ENCODE peak calls at places on chromosomes 5 and 9, in five cellular contexts. One of them, this sample, is unnamed.
A peak's percentile ranks its signal among the peaks of the same experiment; 100 is the strongest.

GRCh38 chr5:31585519-31586270 is 53.2 kb upstream of the PDZD2 start:
- DNase-seq in sigmoid colon: no peak
- DNase-seq in stimulated activated naive B cell treated with anti-CD40 and anti-IgM and Interleukin-4, amounts not matched to agents 10 μg/mL and 1 μg/mL and 100 μg/mL, for 72 hours: no peak
- DNase-seq in activated T-cell treated with anti-CD3 and anti-CD28 coated beads for 48 hours: no peak
- DNase-seq in HEK293T: no peak
- DNase-seq in this sample: no peak

GRCh38 chr9:83927591-83927990 is 6.4 kb upstream of the KIF27 start:
- DNase-seq in stimulated activated naive B cell treated with anti-CD40 and anti-IgM and Interleukin-4, amounts not matched to agents 10 μg/mL and 1 μg/mL and 100 μg/mL, for 72 hours: no peak
- DNase-seq in HEK293T: no peak
- DNase-seq in sigmoid colon: no peak
- DNase-seq in activated T-cell treated with anti-CD3 and anti-CD28 coated beads for 48 hours: no peak
- DNase-seq in this sample: no peak

GRCh38 chr9:134331186-134332025 is 5.2 kb downstream of the RXRA start:
- DNase-seq in HEK293T: no peak
- DNase-seq in activated T-cell treated with anti-CD3 and anti-CD28 coated beads for 48 hours: no peak
- DNase-seq in stimulated activated naive B cell treated with anti-CD40 and anti-IgM and Interleukin-4, amounts not matched to agents 10 μg/mL and 1 μg/mL and 100 μg/mL, for 72 hours: no peak
- DNase-seq in sigmoid colon: no peak
- DNase-seq in this sample: no peak

GRCh38 chr9:72133365-72134035 is 15.7 kb upstream of the GDA start:
- DNase-seq in sigmoid colon: no peak
- DNase-seq in activated T-cell treated with anti-CD3 and anti-CD28 coated beads for 48 hours: no peak
- DNase-seq in HEK293T: no peak
- DNase-seq in stimulated activated naive B cell treated with anti-CD40 and anti-IgM and Interleukin-4, amounts not matched to agents 10 μg/mL and 1 μg/mL and 100 μg/mL, for 72 hours: no peak
- DNase-seq in this sample: no peak

GRCh38 chr9:100999914-101000540 is 28.5 kb upstream of the PLPPR1 start:
- DNase-seq in stimulated activated naive B cell treated with anti-CD40 and anti-IgM and Interleukin-4, amounts not matched to agents 10 μg/mL and 1 μg/mL and 100 μg/mL, for 72 hours: no peak
- DNase-seq in activated T-cell treated with anti-CD3 and anti-CD28 coated beads for 48 hours: no peak
- DNase-seq in sigmoid colon: no peak
- DNase-seq in HEK293T: no peak
- DNase-seq in this sample: no peak

GRCh38 chr9:75615284-75615683 is 275.2 kb upstream of the PCSK5 start:
- DNase-seq in activated T-cell treated with anti-CD3 and anti-CD28 coated beads for 48 hours: no peak
- DNase-seq in sigmoid colon: no peak
- DNase-seq in HEK293T: no peak
- DNase-seq in stimulated activated naive B cell treated with anti-CD40 and anti-IgM and Interleukin-4, amounts not matched to agents 10 μg/mL and 1 μg/mL and 100 μg/mL, for 72 hours: no peak
- DNase-seq in this sample: peak; percentile 33

GRCh38 chr5:139669681-139670368 is 21.7 kb downstream of the CXXC5 start:
- DNase-seq in stimulated activated naive B cell treated with anti-CD40 and anti-IgM and Interleukin-4, amounts not matched to agents 10 μg/mL and 1 μg/mL and 100 μg/mL, for 72 hours: no peak
- DNase-seq in activated T-cell treated with anti-CD3 and anti-CD28 coated beads for 48 hours: peak; percentile 12
- DNase-seq in sigmoid colon: no peak
- DNase-seq in HEK293T: no peak
- DNase-seq in this sample: no peak

GRCh38 chr5:16489322-16489791 is 23.8 kb upstream of the ZNF622 start:
- DNase-seq in stimulated activated naive B cell treated with anti-CD40 and anti-IgM and Interleukin-4, amounts not matched to agents 10 μg/mL and 1 μg/mL and 100 μg/mL, for 72 hours: no peak
- DNase-seq in sigmoid colon: no peak
- DNase-seq in HEK293T: peak; percentile 27
- DNase-seq in activated T-cell treated with anti-CD3 and anti-CD28 coated beads for 48 hours: no peak
- DNase-seq in this sample: peak; percentile 48

GRCh38 chr9:126401107-126401506 is 74.5 kb downstream of the MVB12B start:
- DNase-seq in HEK293T: no peak
- DNase-seq in stimulated activated naive B cell treated with anti-CD40 and anti-IgM and Interleukin-4, amounts not matched to agents 10 μg/mL and 1 μg/mL and 100 μg/mL, for 72 hours: no peak
- DNase-seq in activated T-cell treated with anti-CD3 and anti-CD28 coated beads for 48 hours: no peak
- DNase-seq in sigmoid colon: no peak
- DNase-seq in this sample: no peak

GRCh38 chr9:125911861-125912260 is 164.7 kb downstream of the PBX3 start:
- DNase-seq in stimulated activated naive B cell treated with anti-CD40 and anti-IgM and Interleukin-4, amounts not matched to agents 10 μg/mL and 1 μg/mL and 100 μg/mL, for 72 hours: no peak
- DNase-seq in sigmoid colon: no peak
- DNase-seq in activated T-cell treated with anti-CD3 and anti-CD28 coated beads for 48 hours: no peak
- DNase-seq in HEK293T: no peak
- DNase-seq in this sample: no peak

GRCh38 chr5:44652674-44653073 is 156.1 kb upstream of the MRPS30 start:
- DNase-seq in sigmoid colon: no peak
- DNase-seq in activated T-cell treated with anti-CD3 and anti-CD28 coated beads for 48 hours: no peak
- DNase-seq in HEK293T: no peak
- DNase-seq in stimulated activated naive B cell treated with anti-CD40 and anti-IgM and Interleukin-4, amounts not matched to agents 10 μg/mL and 1 μg/mL and 100 μg/mL, for 72 hours: no peak
- DNase-seq in this sample: no peak